ENCODE peak calls at places on chromosomes 2 and 18, in ten cellular contexts. T, U, Z, X, S, N, K, F, Q and P are unnamed samples.

GRCh38 chr18:33914399-33914798 is 310.3 kb downstream of the NOL4 start:
- DNase-seq in T (no peak), U (no peak), Z (no peak), X (no peak), S (no peak), N (no peak), K (no peak), F (no peak), Q (no peak), P (no peak)

GRCh38 chr18:11518788-11519685 is 90.4 kb upstream of the SLC35G4 start:
- DNase-seq in T (peak), U (peak), Z (peak), X (peak), S (peak), N (no peak), K (no peak), F (peak), Q (peak), P (no peak)

GRCh38 chr2:194867328-194867727 is 789.7 kb upstream of the SLC39A10 start:
- DNase-seq in T (peak), U (no peak), Z (no peak), X (no peak), S (no peak), N (no peak), K (no peak), F (no peak), Q (no peak), P (no peak)

GRCh38 chr18:10023853-10024638 is 110.2 kb downstream of the VAPA start:
- DNase-seq in T (peak), U (no peak), Z (no peak), X (no peak), S (no peak), N (no peak), K (peak), F (no peak), Q (no peak), P (no peak)

GRCh38 chr2:193963472-193964119 is 1693.4 kb upstream of the SLC39A10 start:
- DNase-seq in T (peak), U (no peak), Z (peak), X (no peak), S (no peak), N (no peak), K (no peak), F (no peak), Q (no peak), P (no peak)

GRCh38 chr18:3284501-3284900 is 22.6 kb downstream of the MYL12B start:
- DNase-seq in T (no peak), U (no peak), Z (no peak), X (no peak), S (no peak), N (no peak), K (no peak), F (no peak), Q (no peak), P (no peak)

GRCh38 chr2:170369894-170370293 is 191.9 kb downstream of the MYO3B start:
- DNase-seq in T (no peak), U (no peak), Z (no peak), X (no peak), S (no peak), N (no peak), K (no peak), F (no peak), Q (no peak), P (no peak)

GRCh38 chr2:96642564-96643350 is at the start of gene FER1L5:
- DNase-seq in T (no peak), U (peak), Z (peak), X (peak), S (peak), N (no peak), K (peak), F (peak), Q (no peak), P (no peak)

GRCh38 chr2:136844546-136844945 is 79.2 kb downstream of the THSD7B start:
- DNase-seq in T (no peak), U (no peak), Z (no peak), X (no peak), S (no peak), N (no peak), K (no peak), F (no peak), Q (no peak), P (no peak)

GRCh38 chr18:59846814-59847490 is 52.8 kb upstream of the PMAIP1 start:
- DNase-seq in T (peak), U (peak), Z (no peak), X (no peak), S (peak), N (no peak), K (peak), F (peak), Q (peak), P (no peak)

GRCh38 chr2:231188506-231189170 is 9.8 kb upstream of the ARMC9 start:
- DNase-seq in T (no peak), U (no peak), Z (no peak), X (no peak), S (no peak), N (no peak), K (peak), F (no peak), Q (no peak), P (no peak)

GRCh38 chr2:207491086-207491485 is 38.7 kb upstream of the CREB1 start:
- DNase-seq in T (no peak), U (no peak), Z (no peak), X (no peak), S (no peak), N (no peak), K (no peak), F (no peak), Q (no peak), P (no peak)

GRCh38 chr2:209696836-209697711 is 74.6 kb upstream of the UNC80 start:
- DNase-seq in T (peak), U (no peak), Z (no peak), X (no peak), S (no peak), N (no peak), K (no peak), F (no peak), Q (no peak), P (no peak)

GRCh38 chr2:109089602-109090300 is 39.3 kb upstream of the SH3RF3 start:
- DNase-seq in T (no peak), U (peak), Z (no peak), X (no peak), S (no peak), N (no peak), K (no peak), F (no peak), Q (peak), P (no peak)

GRCh38 chr2:195338856-195339255 is 318.2 kb upstream of the SLC39A10 start:
- DNase-seq in T (no peak), U (no peak), Z (no peak), X (no peak), S (no peak), N (no peak), K (no peak), F (no peak), Q (no peak), P (no peak)

GRCh38 chr18:43420950-43421349 is 143.7 kb upstream of the SYT4 start:
- DNase-seq in T (no peak), U (no peak), Z (no peak), X (no peak), S (no peak), N (no peak), K (no peak), F (no peak), Q (no peak), P (no peak)

GRCh38 chr2:186135697-186136096 is 350.4 kb upstream of the ZC3H15 start:
- DNase-seq in T (no peak), U (no peak), Z (no peak), X (no peak), S (no peak), N (no peak), K (no peak), F (no peak), Q (no peak), P (no peak)